ENCODE peak calls at places on chromosomes 3 and 15, in seven cellular contexts. One of them, this sample, is unnamed.

GRCh38 chr15:71798641-71799040 is 11.7 kb upstream of the NR2E3 start:
- DNase-seq in activated CD4-positive, alpha-beta T cell treated with anti-CD3 and anti-CD28 coated beads for 1 hour: no peak
- DNase-seq in type B pancreatic cell: no peak
- DNase-seq in kidney: no peak
- DNase-seq in T follicular helper cell: no peak
- DNase-seq in tibial artery: no peak
- DNase-seq in stimulated activated naive CD8-positive, alpha-beta T cell treated with anti-CD3 and anti-CD28 coated beads, Interleukin-15, Interleukin-2, amounts not matched to agents 100 U/mL and 50 U/mL, for 24 hours: no peak
- DNase-seq in this sample: no peak

GRCh38 chr15:70432924-70433500 is 330.3 kb downstream of the UACA start:
- DNase-seq in kidney: no peak
- DNase-seq in T follicular helper cell: no peak
- DNase-seq in stimulated activated naive CD8-positive, alpha-beta T cell treated with anti-CD3 and anti-CD28 coated beads, Interleukin-15, Interleukin-2, amounts not matched to agents 100 U/mL and 50 U/mL, for 24 hours: no peak
- DNase-seq in tibial artery: no peak
- DNase-seq in type B pancreatic cell: no peak
- DNase-seq in activated CD4-positive, alpha-beta T cell treated with anti-CD3 and anti-CD28 coated beads for 1 hour: no peak
- DNase-seq in this sample: no peak

GRCh38 chr3:181486496-181486895 is 225.2 kb upstream of the SOX2 start:
- DNase-seq in activated CD4-positive, alpha-beta T cell treated with anti-CD3 and anti-CD28 coated beads for 1 hour: no peak
- DNase-seq in type B pancreatic cell: no peak
- DNase-seq in tibial artery: no peak
- DNase-seq in T follicular helper cell: no peak
- DNase-seq in stimulated activated naive CD8-positive, alpha-beta T cell treated with anti-CD3 and anti-CD28 coated beads, Interleukin-15, Interleukin-2, amounts not matched to agents 100 U/mL and 50 U/mL, for 24 hours: no peak
- DNase-seq in kidney: no peak
- DNase-seq in this sample: no peak

GRCh38 chr3:124346487-124346886 is 354.6 kb upstream of the ROPN1 start:
- DNase-seq in activated CD4-positive, alpha-beta T cell treated with anti-CD3 and anti-CD28 coated beads for 1 hour: no peak
- DNase-seq in kidney: no peak
- DNase-seq in tibial artery: no peak
- DNase-seq in type B pancreatic cell: no peak
- DNase-seq in stimulated activated naive CD8-positive, alpha-beta T cell treated with anti-CD3 and anti-CD28 coated beads, Interleukin-15, Interleukin-2, amounts not matched to agents 100 U/mL and 50 U/mL, for 24 hours: no peak
- DNase-seq in T follicular helper cell: no peak
- DNase-seq in this sample: no peak

GRCh38 chr3:138042043-138042442 is 32.1 kb downstream of the CLDN18 start:
- DNase-seq in type B pancreatic cell: no peak
- DNase-seq in tibial artery: no peak
- DNase-seq in activated CD4-positive, alpha-beta T cell treated with anti-CD3 and anti-CD28 coated beads for 1 hour: no peak
- DNase-seq in stimulated activated naive CD8-positive, alpha-beta T cell treated with anti-CD3 and anti-CD28 coated beads, Interleukin-15, Interleukin-2, amounts not matched to agents 100 U/mL and 50 U/mL, for 24 hours: no peak
- DNase-seq in T follicular helper cell: no peak
- DNase-seq in kidney: no peak
- DNase-seq in this sample: no peak

GRCh38 chr3:177811835-177812234 is 614.6 kb upstream of the TBL1XR1 start:
- DNase-seq in activated CD4-positive, alpha-beta T cell treated with anti-CD3 and anti-CD28 coated beads for 1 hour: no peak
- DNase-seq in tibial artery: no peak
- DNase-seq in stimulated activated naive CD8-positive, alpha-beta T cell treated with anti-CD3 and anti-CD28 coated beads, Interleukin-15, Interleukin-2, amounts not matched to agents 100 U/mL and 50 U/mL, for 24 hours: no peak
- DNase-seq in type B pancreatic cell: no peak
- DNase-seq in kidney: no peak
- DNase-seq in T follicular helper cell: no peak
- DNase-seq in this sample: no peak

GRCh38 chr15:38507570-38507969 is 53.6 kb downstream of the FAM98B start:
- DNase-seq in type B pancreatic cell: no peak
- DNase-seq in kidney: no peak
- DNase-seq in stimulated activated naive CD8-positive, alpha-beta T cell treated with anti-CD3 and anti-CD28 coated beads, Interleukin-15, Interleukin-2, amounts not matched to agents 100 U/mL and 50 U/mL, for 24 hours: no peak
- DNase-seq in activated CD4-positive, alpha-beta T cell treated with anti-CD3 and anti-CD28 coated beads for 1 hour: no peak
- DNase-seq in T follicular helper cell: no peak
- DNase-seq in tibial artery: no peak
- DNase-seq in this sample: no peak

GRCh38 chr3:53422954-53423708 is 71.3 kb upstream of the CACNA1D start:
- DNase-seq in activated CD4-positive, alpha-beta T cell treated with anti-CD3 and anti-CD28 coated beads for 1 hour: no peak
- DNase-seq in stimulated activated naive CD8-positive, alpha-beta T cell treated with anti-CD3 and anti-CD28 coated beads, Interleukin-15, Interleukin-2, amounts not matched to agents 100 U/mL and 50 U/mL, for 24 hours: no peak
- DNase-seq in type B pancreatic cell: no peak
- DNase-seq in tibial artery: no peak
- DNase-seq in kidney: no peak
- DNase-seq in T follicular helper cell: no peak
- DNase-seq in this sample: no peak

GRCh38 chr3:129628169-129628522 is 21.7 kb upstream of the PLXND1 start:
- DNase-seq in type B pancreatic cell: no peak
- DNase-seq in tibial artery: no peak
- DNase-seq in kidney: peak; percentile 84
- DNase-seq in stimulated activated naive CD8-positive, alpha-beta T cell treated with anti-CD3 and anti-CD28 coated beads, Interleukin-15, Interleukin-2, amounts not matched to agents 100 U/mL and 50 U/mL, for 24 hours: no peak
- DNase-seq in activated CD4-positive, alpha-beta T cell treated with anti-CD3 and anti-CD28 coated beads for 1 hour: no peak
- DNase-seq in T follicular helper cell: no peak
- DNase-seq in this sample: no peak

GRCh38 chr3:123258811-123259420 is 57.2 kb downstream of the SEC22A start:
- DNase-seq in activated CD4-positive, alpha-beta T cell treated with anti-CD3 and anti-CD28 coated beads for 1 hour: no peak
- DNase-seq in stimulated activated naive CD8-positive, alpha-beta T cell treated with anti-CD3 and anti-CD28 coated beads, Interleukin-15, Interleukin-2, amounts not matched to agents 100 U/mL and 50 U/mL, for 24 hours: no peak
- DNase-seq in type B pancreatic cell: no peak
- DNase-seq in kidney: no peak
- DNase-seq in tibial artery: no peak
- DNase-seq in T follicular helper cell: no peak
- DNase-seq in this sample: peak; percentile 47

GRCh38 chr15:58346361-58346760 is 85.4 kb upstream of the LIPC start:
- DNase-seq in type B pancreatic cell: no peak
- DNase-seq in activated CD4-positive, alpha-beta T cell treated with anti-CD3 and anti-CD28 coated beads for 1 hour: no peak
- DNase-seq in T follicular helper cell: no peak
- DNase-seq in kidney: no peak
- DNase-seq in tibial artery: no peak
- DNase-seq in stimulated activated naive CD8-positive, alpha-beta T cell treated with anti-CD3 and anti-CD28 coated beads, Interleukin-15, Interleukin-2, amounts not matched to agents 100 U/mL and 50 U/mL, for 24 hours: no peak
- DNase-seq in this sample: no peak

GRCh38 chr15:43518073-43518761 is 809 bp downstream of the MAP1A start:
- DNase-seq in kidney: no peak
- DNase-seq in activated CD4-positive, alpha-beta T cell treated with anti-CD3 and anti-CD28 coated beads for 1 hour: no peak
- DNase-seq in type B pancreatic cell: no peak
- DNase-seq in tibial artery: no peak
- DNase-seq in T follicular helper cell: no peak
- DNase-seq in stimulated activated naive CD8-positive, alpha-beta T cell treated with anti-CD3 and anti-CD28 coated beads, Interleukin-15, Interleukin-2, amounts not matched to agents 100 U/mL and 50 U/mL, for 24 hours: peak; percentile 16
- DNase-seq in this sample: no peak

GRCh38 chr3:127546970-127547733 is 43.4 kb downstream of the TPRA1 start:
- DNase-seq in T follicular helper cell: no peak
- DNase-seq in stimulated activated naive CD8-positive, alpha-beta T cell treated with anti-CD3 and anti-CD28 coated beads, Interleukin-15, Interleukin-2, amounts not matched to agents 100 U/mL and 50 U/mL, for 24 hours: no peak
- DNase-seq in tibial artery: no peak
- DNase-seq in kidney: peak; percentile 73
- DNase-seq in activated CD4-positive, alpha-beta T cell treated with anti-CD3 and anti-CD28 coated beads for 1 hour: no peak
- DNase-seq in type B pancreatic cell: no peak
- DNase-seq in this sample: peak; percentile 57

GRCh38 chr3:185420762-185421161 is 57.8 kb downstream of the MAP3K13 start:
- DNase-seq in type B pancreatic cell: no peak
- DNase-seq in activated CD4-positive, alpha-beta T cell treated with anti-CD3 and anti-CD28 coated beads for 1 hour: no peak
- DNase-seq in stimulated activated naive CD8-positive, alpha-beta T cell treated with anti-CD3 and anti-CD28 coated beads, Interleukin-15, Interleukin-2, amounts not matched to agents 100 U/mL and 50 U/mL, for 24 hours: no peak
- DNase-seq in tibial artery: no peak
- DNase-seq in kidney: no peak
- DNase-seq in T follicular helper cell: no peak
- DNase-seq in this sample: no peak

GRCh38 chr3:59006791-59007517 is 42.9 kb downstream of the CFAP20DC start:
- DNase-seq in T follicular helper cell: no peak
- DNase-seq in kidney: peak; percentile 87
- DNase-seq in type B pancreatic cell: no peak
- DNase-seq in activated CD4-positive, alpha-beta T cell treated with anti-CD3 and anti-CD28 coated beads for 1 hour: no peak
- DNase-seq in stimulated activated naive CD8-positive, alpha-beta T cell treated with anti-CD3 and anti-CD28 coated beads, Interleukin-15, Interleukin-2, amounts not matched to agents 100 U/mL and 50 U/mL, for 24 hours: no peak
- DNase-seq in tibial artery: peak; percentile 21
- DNase-seq in this sample: no peak

GRCh38 chr3:26280517-26280916 is 342.1 kb upstream of the LRRC3B start:
- DNase-seq in activated CD4-positive, alpha-beta T cell treated with anti-CD3 and anti-CD28 coated beads for 1 hour: no peak
- DNase-seq in stimulated activated naive CD8-positive, alpha-beta T cell treated with anti-CD3 and anti-CD28 coated beads, Interleukin-15, Interleukin-2, amounts not matched to agents 100 U/mL and 50 U/mL, for 24 hours: no peak
- DNase-seq in tibial artery: no peak
- DNase-seq in type B pancreatic cell: no peak
- DNase-seq in kidney: no peak
- DNase-seq in T follicular helper cell: no peak
- DNase-seq in this sample: no peak

GRCh38 chr3:18791752-18792151 is 356.6 kb upstream of the KCNH8 start:
- DNase-seq in type B pancreatic cell: no peak
- DNase-seq in T follicular helper cell: no peak
- DNase-seq in kidney: no peak
- DNase-seq in tibial artery: no peak
- DNase-seq in activated CD4-positive, alpha-beta T cell treated with anti-CD3 and anti-CD28 coated beads for 1 hour: no peak
- DNase-seq in stimulated activated naive CD8-positive, alpha-beta T cell treated with anti-CD3 and anti-CD28 coated beads, Interleukin-15, Interleukin-2, amounts not matched to agents 100 U/mL and 50 U/mL, for 24 hours: no peak
- DNase-seq in this sample: no peak

GRCh38 chr15:52224211-52224610 is 33.0 kb upstream of the GNB5 start:
- DNase-seq in T follicular helper cell: no peak
- DNase-seq in activated CD4-positive, alpha-beta T cell treated with anti-CD3 and anti-CD28 coated beads for 1 hour: no peak
- DNase-seq in kidney: no peak
- DNase-seq in tibial artery: no peak
- DNase-seq in stimulated activated naive CD8-positive, alpha-beta T cell treated with anti-CD3 and anti-CD28 coated beads, Interleukin-15, Interleukin-2, amounts not matched to agents 100 U/mL and 50 U/mL, for 24 hours: no peak
- DNase-seq in type B pancreatic cell: no peak
- DNase-seq in this sample: no peak

GRCh38 chr15:25057574-25057973 is 102.8 kb downstream of the SNRPN start:
- DNase-seq in type B pancreatic cell: peak; percentile 31
- DNase-seq in T follicular helper cell: no peak
- DNase-seq in stimulated activated naive CD8-positive, alpha-beta T cell treated with anti-CD3 and anti-CD28 coated beads, Interleukin-15, Interleukin-2, amounts not matched to agents 100 U/mL and 50 U/mL, for 24 hours: no peak
- DNase-seq in tibial artery: no peak
- DNase-seq in kidney: no peak
- DNase-seq in activated CD4-positive, alpha-beta T cell treated with anti-CD3 and anti-CD28 coated beads for 1 hour: no peak
- DNase-seq in this sample: peak; percentile 9

GRCh38 chr3:45145681-45146614 is at the start of gene CDCP1:
- DNase-seq in stimulated activated naive CD8-positive, alpha-beta T cell treated with anti-CD3 and anti-CD28 coated beads, Interleukin-15, Interleukin-2, amounts not matched to agents 100 U/mL and 50 U/mL, for 24 hours: no peak
- DNase-seq in tibial artery: no peak
- DNase-seq in activated CD4-positive, alpha-beta T cell treated with anti-CD3 and anti-CD28 coated beads for 1 hour: no peak
- DNase-seq in kidney: peak; percentile 85
- DNase-seq in type B pancreatic cell: no peak
- DNase-seq in T follicular helper cell: no peak
- DNase-seq in this sample: peak; percentile 53

GRCh38 chr3:127720161-127720823 is 47.5 kb downstream of the ABTB1 start:
- DNase-seq in stimulated activated naive CD8-positive, alpha-beta T cell treated with anti-CD3 and anti-CD28 coated beads, Interleukin-15, Interleukin-2, amounts not matched to agents 100 U/mL and 50 U/mL, for 24 hours: no peak
- DNase-seq in T follicular helper cell: no peak
- DNase-seq in type B pancreatic cell: no peak
- DNase-seq in activated CD4-positive, alpha-beta T cell treated with anti-CD3 and anti-CD28 coated beads for 1 hour: no peak
- DNase-seq in tibial artery: no peak
- DNase-seq in kidney: no peak
- DNase-seq in this sample: no peak

GRCh38 chr15:46442901-46443590 is 808.2 kb downstream of the SQOR start:
- DNase-seq in stimulated activated naive CD8-positive, alpha-beta T cell treated with anti-CD3 and anti-CD28 coated beads, Interleukin-15, Interleukin-2, amounts not matched to agents 100 U/mL and 50 U/mL, for 24 hours: no peak
- DNase-seq in T follicular helper cell: no peak
- DNase-seq in activated CD4-positive, alpha-beta T cell treated with anti-CD3 and anti-CD28 coated beads for 1 hour: no peak
- DNase-seq in tibial artery: no peak
- DNase-seq in kidney: no peak
- DNase-seq in type B pancreatic cell: no peak
- DNase-seq in this sample: no peak

GRCh38 chr3:28726840-28727239 is 378.2 kb upstream of the AZI2 start:
- DNase-seq in T follicular helper cell: no peak
- DNase-seq in type B pancreatic cell: no peak
- DNase-seq in activated CD4-positive, alpha-beta T cell treated with anti-CD3 and anti-CD28 coated beads for 1 hour: no peak
- DNase-seq in tibial artery: peak; percentile 34
- DNase-seq in kidney: no peak
- DNase-seq in stimulated activated naive CD8-positive, alpha-beta T cell treated with anti-CD3 and anti-CD28 coated beads, Interleukin-15, Interleukin-2, amounts not matched to agents 100 U/mL and 50 U/mL, for 24 hours: peak; percentile 9
- DNase-seq in this sample: peak; percentile 71

GRCh38 chr3:54257114-54257513 is 134.8 kb downstream of the CACNA2D3 start:
- DNase-seq in kidney: no peak
- DNase-seq in T follicular helper cell: no peak
- DNase-seq in stimulated activated naive CD8-positive, alpha-beta T cell treated with anti-CD3 and anti-CD28 coated beads, Interleukin-15, Interleukin-2, amounts not matched to agents 100 U/mL and 50 U/mL, for 24 hours: no peak
- DNase-seq in tibial artery: no peak
- DNase-seq in type B pancreatic cell: no peak
- DNase-seq in activated CD4-positive, alpha-beta T cell treated with anti-CD3 and anti-CD28 coated beads for 1 hour: no peak
- DNase-seq in this sample: no peak